ENCODE peak calls at places on chromosomes 13 and 19, in six cellular contexts. One of them, this sample, is unnamed.

GRCh38 chr13:72820156-72820897 is 38.4 kb downstream of the PIBF1 start:
- DNase-seq in effector memory CD4-positive, alpha-beta T cell: no peak
- DNase-seq in stimulated activated CD4-positive, alpha-beta T cell treated with anti-CD3 and anti-CD28 coated beads, Interleukin-2, amount 100 ng/mL, for 24 hours: no peak
- DNase-seq in stimulated activated CD8-positive, alpha-beta memory T cell treated with anti-CD3 and anti-CD28 coated beads, Interleukin-15, amount 100 ng/mL, for 4 hours: no peak
- DNase-seq in HEK293T: no peak
- DNase-seq in activated CD8-positive, alpha-beta memory T cell treated with anti-CD3 and anti-CD28 coated beads, Interleukin-2, amount 50 U/mL, for 4 hours: no peak
- DNase-seq in this sample: no peak

GRCh38 chr13:22218784-22219183 is 547.9 kb downstream of the FGF9 start:
- DNase-seq in activated CD8-positive, alpha-beta memory T cell treated with anti-CD3 and anti-CD28 coated beads, Interleukin-2, amount 50 U/mL, for 4 hours: no peak
- DNase-seq in HEK293T: no peak
- DNase-seq in effector memory CD4-positive, alpha-beta T cell: no peak
- DNase-seq in stimulated activated CD4-positive, alpha-beta T cell treated with anti-CD3 and anti-CD28 coated beads, Interleukin-2, amount 100 ng/mL, for 24 hours: no peak
- DNase-seq in stimulated activated CD8-positive, alpha-beta memory T cell treated with anti-CD3 and anti-CD28 coated beads, Interleukin-15, amount 100 ng/mL, for 4 hours: no peak
- DNase-seq in this sample: no peak

GRCh38 chr13:45564108-45564507 is 51.4 kb downstream of the ERICH6B start:
- DNase-seq in HEK293T: no peak
- DNase-seq in activated CD8-positive, alpha-beta memory T cell treated with anti-CD3 and anti-CD28 coated beads, Interleukin-2, amount 50 U/mL, for 4 hours: no peak
- DNase-seq in effector memory CD4-positive, alpha-beta T cell: no peak
- DNase-seq in stimulated activated CD8-positive, alpha-beta memory T cell treated with anti-CD3 and anti-CD28 coated beads, Interleukin-15, amount 100 ng/mL, for 4 hours: no peak
- DNase-seq in stimulated activated CD4-positive, alpha-beta T cell treated with anti-CD3 and anti-CD28 coated beads, Interleukin-2, amount 100 ng/mL, for 24 hours: no peak
- DNase-seq in this sample: no peak

GRCh38 chr13:102530751-102531150 is 66.0 kb upstream of the TPP2 start:
- DNase-seq in activated CD8-positive, alpha-beta memory T cell treated with anti-CD3 and anti-CD28 coated beads, Interleukin-2, amount 50 U/mL, for 4 hours: no peak
- DNase-seq in HEK293T: no peak
- DNase-seq in effector memory CD4-positive, alpha-beta T cell: no peak
- DNase-seq in stimulated activated CD8-positive, alpha-beta memory T cell treated with anti-CD3 and anti-CD28 coated beads, Interleukin-15, amount 100 ng/mL, for 4 hours: no peak
- DNase-seq in stimulated activated CD4-positive, alpha-beta T cell treated with anti-CD3 and anti-CD28 coated beads, Interleukin-2, amount 100 ng/mL, for 24 hours: no peak
- DNase-seq in this sample: no peak

GRCh38 chr13:30746816-30747215 is 11.5 kb downstream of the ALOX5AP start:
- DNase-seq in activated CD8-positive, alpha-beta memory T cell treated with anti-CD3 and anti-CD28 coated beads, Interleukin-2, amount 50 U/mL, for 4 hours: no peak
- DNase-seq in effector memory CD4-positive, alpha-beta T cell: no peak
- DNase-seq in stimulated activated CD8-positive, alpha-beta memory T cell treated with anti-CD3 and anti-CD28 coated beads, Interleukin-15, amount 100 ng/mL, for 4 hours: no peak
- DNase-seq in HEK293T: no peak
- DNase-seq in stimulated activated CD4-positive, alpha-beta T cell treated with anti-CD3 and anti-CD28 coated beads, Interleukin-2, amount 100 ng/mL, for 24 hours: no peak
- DNase-seq in this sample: no peak

GRCh38 chr19:18225702-18226468 is at the start of gene PDE4C:
- DNase-seq in activated CD8-positive, alpha-beta memory T cell treated with anti-CD3 and anti-CD28 coated beads, Interleukin-2, amount 50 U/mL, for 4 hours: no peak
- DNase-seq in effector memory CD4-positive, alpha-beta T cell: no peak
- DNase-seq in stimulated activated CD8-positive, alpha-beta memory T cell treated with anti-CD3 and anti-CD28 coated beads, Interleukin-15, amount 100 ng/mL, for 4 hours: no peak
- DNase-seq in stimulated activated CD4-positive, alpha-beta T cell treated with anti-CD3 and anti-CD28 coated beads, Interleukin-2, amount 100 ng/mL, for 24 hours: no peak
- DNase-seq in HEK293T: no peak
- DNase-seq in this sample: no peak

GRCh38 chr19:9981406-9982260 is 28.7 kb downstream of the COL5A3 start:
- DNase-seq in activated CD8-positive, alpha-beta memory T cell treated with anti-CD3 and anti-CD28 coated beads, Interleukin-2, amount 50 U/mL, for 4 hours: no peak
- DNase-seq in stimulated activated CD8-positive, alpha-beta memory T cell treated with anti-CD3 and anti-CD28 coated beads, Interleukin-15, amount 100 ng/mL, for 4 hours: no peak
- DNase-seq in HEK293T: no peak
- DNase-seq in effector memory CD4-positive, alpha-beta T cell: no peak
- DNase-seq in stimulated activated CD4-positive, alpha-beta T cell treated with anti-CD3 and anti-CD28 coated beads, Interleukin-2, amount 100 ng/mL, for 24 hours: no peak
- DNase-seq in this sample: no peak

GRCh38 chr19:7326105-7326877 is 22.4 kb upstream of the ARHGEF18 start:
- DNase-seq in activated CD8-positive, alpha-beta memory T cell treated with anti-CD3 and anti-CD28 coated beads, Interleukin-2, amount 50 U/mL, for 4 hours: peak; percentile 35
- DNase-seq in stimulated activated CD8-positive, alpha-beta memory T cell treated with anti-CD3 and anti-CD28 coated beads, Interleukin-15, amount 100 ng/mL, for 4 hours: no peak
- DNase-seq in stimulated activated CD4-positive, alpha-beta T cell treated with anti-CD3 and anti-CD28 coated beads, Interleukin-2, amount 100 ng/mL, for 24 hours: peak; percentile 53
- DNase-seq in effector memory CD4-positive, alpha-beta T cell: peak; percentile 15
- DNase-seq in HEK293T: peak; percentile 53
- DNase-seq in this sample: no peak

GRCh38 chr19:57850553-57851017 is 926 bp downstream of the ZNF587 start:
- DNase-seq in stimulated activated CD4-positive, alpha-beta T cell treated with anti-CD3 and anti-CD28 coated beads, Interleukin-2, amount 100 ng/mL, for 24 hours: no peak
- DNase-seq in effector memory CD4-positive, alpha-beta T cell: no peak
- DNase-seq in HEK293T: no peak
- DNase-seq in stimulated activated CD8-positive, alpha-beta memory T cell treated with anti-CD3 and anti-CD28 coated beads, Interleukin-15, amount 100 ng/mL, for 4 hours: no peak
- DNase-seq in activated CD8-positive, alpha-beta memory T cell treated with anti-CD3 and anti-CD28 coated beads, Interleukin-2, amount 50 U/mL, for 4 hours: no peak
- DNase-seq in this sample: no peak

GRCh38 chr13:53151692-53152421 is 123.2 kb downstream of the OLFM4 start:
- DNase-seq in activated CD8-positive, alpha-beta memory T cell treated with anti-CD3 and anti-CD28 coated beads, Interleukin-2, amount 50 U/mL, for 4 hours: no peak
- DNase-seq in stimulated activated CD8-positive, alpha-beta memory T cell treated with anti-CD3 and anti-CD28 coated beads, Interleukin-15, amount 100 ng/mL, for 4 hours: no peak
- DNase-seq in effector memory CD4-positive, alpha-beta T cell: no peak
- DNase-seq in stimulated activated CD4-positive, alpha-beta T cell treated with anti-CD3 and anti-CD28 coated beads, Interleukin-2, amount 100 ng/mL, for 24 hours: no peak
- DNase-seq in HEK293T: peak; percentile 69
- DNase-seq in this sample: no peak

GRCh38 chr13:113032291-113032690 is 63.3 kb downstream of the MCF2L start:
- DNase-seq in stimulated activated CD8-positive, alpha-beta memory T cell treated with anti-CD3 and anti-CD28 coated beads, Interleukin-15, amount 100 ng/mL, for 4 hours: no peak
- DNase-seq in effector memory CD4-positive, alpha-beta T cell: no peak
- DNase-seq in activated CD8-positive, alpha-beta memory T cell treated with anti-CD3 and anti-CD28 coated beads, Interleukin-2, amount 50 U/mL, for 4 hours: no peak
- DNase-seq in stimulated activated CD4-positive, alpha-beta T cell treated with anti-CD3 and anti-CD28 coated beads, Interleukin-2, amount 100 ng/mL, for 24 hours: no peak
- DNase-seq in HEK293T: no peak
- DNase-seq in this sample: no peak

GRCh38 chr13:68696907-68697306 is 1410.7 kb upstream of the ATXN8OS start:
- DNase-seq in effector memory CD4-positive, alpha-beta T cell: no peak
- DNase-seq in stimulated activated CD8-positive, alpha-beta memory T cell treated with anti-CD3 and anti-CD28 coated beads, Interleukin-15, amount 100 ng/mL, for 4 hours: no peak
- DNase-seq in activated CD8-positive, alpha-beta memory T cell treated with anti-CD3 and anti-CD28 coated beads, Interleukin-2, amount 50 U/mL, for 4 hours: no peak
- DNase-seq in stimulated activated CD4-positive, alpha-beta T cell treated with anti-CD3 and anti-CD28 coated beads, Interleukin-2, amount 100 ng/mL, for 24 hours: no peak
- DNase-seq in HEK293T: no peak
- DNase-seq in this sample: no peak

GRCh38 chr13:79246575-79246949 is 159.5 kb downstream of the RBM26 start:
- DNase-seq in stimulated activated CD8-positive, alpha-beta memory T cell treated with anti-CD3 and anti-CD28 coated beads, Interleukin-15, amount 100 ng/mL, for 4 hours: no peak
- DNase-seq in stimulated activated CD4-positive, alpha-beta T cell treated with anti-CD3 and anti-CD28 coated beads, Interleukin-2, amount 100 ng/mL, for 24 hours: no peak
- DNase-seq in HEK293T: no peak
- DNase-seq in activated CD8-positive, alpha-beta memory T cell treated with anti-CD3 and anti-CD28 coated beads, Interleukin-2, amount 50 U/mL, for 4 hours: no peak
- DNase-seq in effector memory CD4-positive, alpha-beta T cell: no peak
- DNase-seq in this sample: no peak

GRCh38 chr13:87661471-87661870 is 9.7 kb upstream of the SLITRK5 start:
- DNase-seq in HEK293T: no peak
- DNase-seq in stimulated activated CD4-positive, alpha-beta T cell treated with anti-CD3 and anti-CD28 coated beads, Interleukin-2, amount 100 ng/mL, for 24 hours: no peak
- DNase-seq in effector memory CD4-positive, alpha-beta T cell: no peak
- DNase-seq in stimulated activated CD8-positive, alpha-beta memory T cell treated with anti-CD3 and anti-CD28 coated beads, Interleukin-15, amount 100 ng/mL, for 4 hours: no peak
- DNase-seq in activated CD8-positive, alpha-beta memory T cell treated with anti-CD3 and anti-CD28 coated beads, Interleukin-2, amount 50 U/mL, for 4 hours: no peak
- DNase-seq in this sample: no peak

GRCh38 chr13:110250258-110250891 is 56.6 kb downstream of the COL4A1 start:
- DNase-seq in stimulated activated CD4-positive, alpha-beta T cell treated with anti-CD3 and anti-CD28 coated beads, Interleukin-2, amount 100 ng/mL, for 24 hours: no peak
- DNase-seq in activated CD8-positive, alpha-beta memory T cell treated with anti-CD3 and anti-CD28 coated beads, Interleukin-2, amount 50 U/mL, for 4 hours: no peak
- DNase-seq in stimulated activated CD8-positive, alpha-beta memory T cell treated with anti-CD3 and anti-CD28 coated beads, Interleukin-15, amount 100 ng/mL, for 4 hours: no peak
- DNase-seq in HEK293T: no peak
- DNase-seq in effector memory CD4-positive, alpha-beta T cell: no peak
- DNase-seq in this sample: no peak

GRCh38 chr13:43988302-43988701 is 108.6 kb downstream of the LACC1 start:
- DNase-seq in stimulated activated CD8-positive, alpha-beta memory T cell treated with anti-CD3 and anti-CD28 coated beads, Interleukin-15, amount 100 ng/mL, for 4 hours: no peak
- DNase-seq in activated CD8-positive, alpha-beta memory T cell treated with anti-CD3 and anti-CD28 coated beads, Interleukin-2, amount 50 U/mL, for 4 hours: no peak
- DNase-seq in stimulated activated CD4-positive, alpha-beta T cell treated with anti-CD3 and anti-CD28 coated beads, Interleukin-2, amount 100 ng/mL, for 24 hours: no peak
- DNase-seq in HEK293T: no peak
- DNase-seq in effector memory CD4-positive, alpha-beta T cell: no peak
- DNase-seq in this sample: no peak

GRCh38 chr13:98368019-98368418 is 190.9 kb upstream of the RNF113B start:
- DNase-seq in effector memory CD4-positive, alpha-beta T cell: no peak
- DNase-seq in HEK293T: no peak
- DNase-seq in stimulated activated CD8-positive, alpha-beta memory T cell treated with anti-CD3 and anti-CD28 coated beads, Interleukin-15, amount 100 ng/mL, for 4 hours: no peak
- DNase-seq in stimulated activated CD4-positive, alpha-beta T cell treated with anti-CD3 and anti-CD28 coated beads, Interleukin-2, amount 100 ng/mL, for 24 hours: no peak
- DNase-seq in activated CD8-positive, alpha-beta memory T cell treated with anti-CD3 and anti-CD28 coated beads, Interleukin-2, amount 50 U/mL, for 4 hours: no peak
- DNase-seq in this sample: no peak

GRCh38 chr19:15128162-15128770 is 21.1 kb downstream of the SYDE1 start:
- DNase-seq in stimulated activated CD8-positive, alpha-beta memory T cell treated with anti-CD3 and anti-CD28 coated beads, Interleukin-15, amount 100 ng/mL, for 4 hours: no peak
- DNase-seq in effector memory CD4-positive, alpha-beta T cell: no peak
- DNase-seq in activated CD8-positive, alpha-beta memory T cell treated with anti-CD3 and anti-CD28 coated beads, Interleukin-2, amount 50 U/mL, for 4 hours: no peak
- DNase-seq in stimulated activated CD4-positive, alpha-beta T cell treated with anti-CD3 and anti-CD28 coated beads, Interleukin-2, amount 100 ng/mL, for 24 hours: no peak
- DNase-seq in HEK293T: no peak
- DNase-seq in this sample: no peak

GRCh38 chr19:752652-753517 is 2.0 kb downstream of the MISP start:
- DNase-seq in stimulated activated CD8-positive, alpha-beta memory T cell treated with anti-CD3 and anti-CD28 coated beads, Interleukin-15, amount 100 ng/mL, for 4 hours: no peak
- DNase-seq in activated CD8-positive, alpha-beta memory T cell treated with anti-CD3 and anti-CD28 coated beads, Interleukin-2, amount 50 U/mL, for 4 hours: no peak
- DNase-seq in effector memory CD4-positive, alpha-beta T cell: no peak
- DNase-seq in stimulated activated CD4-positive, alpha-beta T cell treated with anti-CD3 and anti-CD28 coated beads, Interleukin-2, amount 100 ng/mL, for 24 hours: no peak
- DNase-seq in HEK293T: no peak
- DNase-seq in this sample: no peak

GRCh38 chr19:40190891-40191835 is at the start of gene MAP3K10:
- DNase-seq in stimulated activated CD4-positive, alpha-beta T cell treated with anti-CD3 and anti-CD28 coated beads, Interleukin-2, amount 100 ng/mL, for 24 hours: peak; percentile 81
- DNase-seq in HEK293T: peak; percentile 84
- DNase-seq in effector memory CD4-positive, alpha-beta T cell: peak; percentile 61
- DNase-seq in stimulated activated CD8-positive, alpha-beta memory T cell treated with anti-CD3 and anti-CD28 coated beads, Interleukin-15, amount 100 ng/mL, for 4 hours: peak; percentile 57
- DNase-seq in activated CD8-positive, alpha-beta memory T cell treated with anti-CD3 and anti-CD28 coated beads, Interleukin-2, amount 50 U/mL, for 4 hours: peak; percentile 77
- DNase-seq in this sample: no peak

GRCh38 chr13:112143753-112144615 is 77.0 kb downstream of the SOX1 start:
- DNase-seq in HEK293T: no peak
- DNase-seq in stimulated activated CD8-positive, alpha-beta memory T cell treated with anti-CD3 and anti-CD28 coated beads, Interleukin-15, amount 100 ng/mL, for 4 hours: no peak
- DNase-seq in effector memory CD4-positive, alpha-beta T cell: no peak
- DNase-seq in stimulated activated CD4-positive, alpha-beta T cell treated with anti-CD3 and anti-CD28 coated beads, Interleukin-2, amount 100 ng/mL, for 24 hours: no peak
- DNase-seq in activated CD8-positive, alpha-beta memory T cell treated with anti-CD3 and anti-CD28 coated beads, Interleukin-2, amount 50 U/mL, for 4 hours: no peak
- DNase-seq in this sample: no peak

GRCh38 chr19:29431332-29431731 is 94.5 kb upstream of the VSTM2B start:
- DNase-seq in HEK293T: no peak
- DNase-seq in stimulated activated CD4-positive, alpha-beta T cell treated with anti-CD3 and anti-CD28 coated beads, Interleukin-2, amount 100 ng/mL, for 24 hours: no peak
- DNase-seq in effector memory CD4-positive, alpha-beta T cell: no peak
- DNase-seq in activated CD8-positive, alpha-beta memory T cell treated with anti-CD3 and anti-CD28 coated beads, Interleukin-2, amount 50 U/mL, for 4 hours: no peak
- DNase-seq in stimulated activated CD8-positive, alpha-beta memory T cell treated with anti-CD3 and anti-CD28 coated beads, Interleukin-15, amount 100 ng/mL, for 4 hours: no peak
- DNase-seq in this sample: no peak

GRCh38 chr13:113854238-113855011 is 9.5 kb downstream of the GAS6 start:
- DNase-seq in stimulated activated CD4-positive, alpha-beta T cell treated with anti-CD3 and anti-CD28 coated beads, Interleukin-2, amount 100 ng/mL, for 24 hours: no peak
- DNase-seq in effector memory CD4-positive, alpha-beta T cell: no peak
- DNase-seq in HEK293T: no peak
- DNase-seq in activated CD8-positive, alpha-beta memory T cell treated with anti-CD3 and anti-CD28 coated beads, Interleukin-2, amount 50 U/mL, for 4 hours: peak; percentile 18
- DNase-seq in stimulated activated CD8-positive, alpha-beta memory T cell treated with anti-CD3 and anti-CD28 coated beads, Interleukin-15, amount 100 ng/mL, for 4 hours: no peak
- DNase-seq in this sample: no peak

GRCh38 chr19:49710372-49710951 is 19.5 kb downstream of the CPT1C start:
- DNase-seq in HEK293T: no peak
- DNase-seq in activated CD8-positive, alpha-beta memory T cell treated with anti-CD3 and anti-CD28 coated beads, Interleukin-2, amount 50 U/mL, for 4 hours: no peak
- DNase-seq in effector memory CD4-positive, alpha-beta T cell: no peak
- DNase-seq in stimulated activated CD8-positive, alpha-beta memory T cell treated with anti-CD3 and anti-CD28 coated beads, Interleukin-15, amount 100 ng/mL, for 4 hours: no peak
- DNase-seq in stimulated activated CD4-positive, alpha-beta T cell treated with anti-CD3 and anti-CD28 coated beads, Interleukin-2, amount 100 ng/mL, for 24 hours: no peak
- DNase-seq in this sample: no peak

GRCh38 chr13:97395437-97396136 is 38.4 kb upstream of the RAP2A start:
- DNase-seq in HEK293T: no peak
- DNase-seq in stimulated activated CD8-positive, alpha-beta memory T cell treated with anti-CD3 and anti-CD28 coated beads, Interleukin-15, amount 100 ng/mL, for 4 hours: no peak
- DNase-seq in activated CD8-positive, alpha-beta memory T cell treated with anti-CD3 and anti-CD28 coated beads, Interleukin-2, amount 50 U/mL, for 4 hours: no peak
- DNase-seq in stimulated activated CD4-positive, alpha-beta T cell treated with anti-CD3 and anti-CD28 coated beads, Interleukin-2, amount 100 ng/mL, for 24 hours: no peak
- DNase-seq in effector memory CD4-positive, alpha-beta T cell: no peak
- DNase-seq in this sample: no peak

This sample was measured in cerebellar nuclear complex.